ENCODE peak calls at places on chromosomes 7 and 10, in eight cellular contexts. U is body of pancreas, H is NB4, C is transverse colon, Y is IMR-90, L is esophagus squamous epithelium, Z is H1, V is lower leg skin. O is an unnamed sample.
A peak's percentile ranks its signal among the peaks of the same experiment; 100 is the strongest.

GRCh38 chr7:47213276-47213675 is 368.6 kb downstream of the TNS3 start:
- DNase-seq in U (no peak), H (no peak), C (no peak), Y (no peak), L (no peak), Z (no peak), V (no peak), O (no peak)

GRCh38 chr10:47248436-47249090 is 51.4 kb upstream of the GDF10 start:
- DNase-seq in U (no peak), H (no peak), C (no peak), Y (no peak), L (no peak), Z (peak; percentile 14), V (no peak), O (no peak)

GRCh38 chr7:152382244-152382643 is 53.6 kb downstream of the KMT2C start:
- DNase-seq in U (no peak), H (no peak), C (no peak), Y (no peak), L (no peak), Z (no peak), V (no peak), O (no peak)

GRCh38 chr7:151423936-151424335 is 14.1 kb upstream of the WDR86 start:
- DNase-seq in U (no peak), H (no peak), C (no peak), Y (no peak), L (no peak), Z (no peak), V (no peak), O (no peak)

GRCh38 chr10:104297697-104298660 is 29.0 kb downstream of the GSTO2 start:
- DNase-seq in U (no peak), H (peak; percentile 61), C (no peak), Y (peak; percentile 89), L (no peak), Z (peak; percentile 93), V (no peak), O (no peak)

GRCh38 chr10:589961-590680 is 99.3 kb downstream of the DIP2C start:
- DNase-seq in U (no peak), H (no peak), C (no peak), Y (no peak), L (no peak), Z (no peak), V (no peak), O (no peak)

GRCh38 chr7:130147710-130148325 is 57.4 kb downstream of the TMEM209 start:
- DNase-seq in U (no peak), H (no peak), C (no peak), Y (no peak), L (no peak), Z (peak; percentile 39), V (no peak), O (no peak)

GRCh38 chr10:117684673-117685211 is 142.2 kb downstream of the EMX2 start:
- DNase-seq in U (peak; percentile 8), H (peak; percentile 6), C (peak; percentile 35), Y (no peak), L (no peak), Z (peak; percentile 50), V (peak; percentile 60), O (peak; percentile 34)

GRCh38 chr7:128056901-128057300 is 25.7 kb upstream of the LRRC4 start:
- DNase-seq in U (no peak), H (no peak), C (no peak), Y (peak; percentile 87), L (no peak), Z (no peak), V (no peak), O (no peak)

GRCh38 chr7:92925876-92926696 is 89.7 kb upstream of the CDK6 start:
- DNase-seq in U (no peak), H (no peak), C (no peak), Y (peak; percentile 56), L (no peak), Z (peak; percentile 65), V (no peak), O (no peak)

GRCh38 chr10:4431114-4431862 is 394.7 kb upstream of the AKR1E2 start:
- DNase-seq in U (no peak), H (no peak), C (no peak), Y (peak; percentile 88), L (no peak), Z (no peak), V (no peak), O (no peak)

GRCh38 chr7:101696-102376 is 90.5 kb upstream of the FAM20C start:
- DNase-seq in U (no peak), H (no peak), C (no peak), Y (peak; percentile 79), L (no peak), Z (no peak), V (no peak), O (no peak)

GRCh38 chr7:39453743-39454355 is 112.4 kb upstream of the YAE1 start:
- DNase-seq in U (peak; percentile 49), H (peak; percentile 79), C (peak; percentile 62), Y (peak; percentile 59), L (no peak), Z (peak; percentile 78), V (no peak), O (peak; percentile 19)

DNA sequence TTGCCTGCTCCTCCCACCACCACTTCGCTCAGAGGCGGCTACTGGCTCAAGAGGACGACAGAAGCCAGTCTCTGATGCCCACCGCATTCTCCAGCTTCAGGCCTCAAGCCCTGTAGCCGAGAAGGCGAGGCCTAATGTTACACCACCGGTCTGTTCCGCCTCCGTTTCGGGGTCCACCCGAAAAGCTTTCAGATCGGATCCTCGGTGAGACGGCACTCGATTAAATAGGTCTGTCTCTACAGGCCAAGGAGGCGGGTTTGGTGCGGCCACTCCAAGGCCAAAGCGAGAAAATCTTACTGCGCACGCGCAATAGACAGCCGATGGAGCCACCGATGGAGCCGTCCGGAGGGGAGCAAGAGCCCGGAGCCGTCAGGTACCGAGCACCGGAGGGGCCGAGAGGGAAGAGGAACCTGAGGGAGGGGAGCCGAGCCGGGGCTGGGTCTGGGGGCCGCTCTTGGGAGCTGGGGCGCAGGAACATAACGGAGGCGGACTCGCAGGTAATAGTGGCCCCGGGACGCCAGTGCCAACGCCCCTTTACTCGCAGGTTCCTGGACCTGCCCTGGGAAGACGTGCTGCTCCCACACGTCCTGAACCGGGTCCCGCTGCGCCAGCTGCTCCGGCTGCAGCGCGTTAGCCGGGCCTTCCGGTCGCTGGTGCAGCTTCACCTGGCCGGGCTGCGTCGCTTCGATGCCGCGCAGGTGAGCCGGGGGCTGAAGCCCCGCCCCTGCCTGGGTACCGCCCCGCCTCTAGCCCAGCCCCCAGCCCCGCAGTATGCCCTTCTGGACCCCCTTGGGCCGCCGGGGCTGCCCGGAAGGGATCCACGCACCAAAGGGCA is at the start of gene FBXL15:
- DNase-seq in U (peak; percentile 99), H (peak; percentile 98), C (peak; percentile 98), Y (peak; percentile 95), L (peak; percentile 78), Z (peak; percentile 98), V (peak; percentile 97), O (peak; percentile 96)
- TF ChIP-seq POLR2A in U (peak; percentile 74), H (peak; percentile 56), C (peak; percentile 47), Y (peak; percentile 23), L (peak; percentile 39), Z (no peak), V (no peak), O (peak; percentile 31)

GRCh38 chr10:92691591-92692084 is 1.9 kb downstream of the HHEX start:
- DNase-seq in U (peak; percentile 60), H (peak; percentile 93), C (peak; percentile 45), Y (no peak), L (peak; percentile 16), Z (no peak), V (peak; percentile 44), O (no peak)
- TF ChIP-seq POLR2A in U (peak; percentile 28), H (peak; percentile 48), C (peak; percentile 24), Y (no peak), L (no peak), Z (no peak), V (no peak), O (no peak)

GRCh38 chr10:17226891-17227303 is 1.1 kb upstream of the VIM start:
- DNase-seq in U (no peak), H (no peak), C (no peak), Y (no peak), L (no peak), Z (no peak), V (peak; percentile 19), O (no peak)

GRCh38 chr10:17229016-17229716 is 1.1 kb downstream of the VIM start:
- DNase-seq in U (peak; percentile 84), H (peak; percentile 84), C (peak; percentile 82), Y (peak; percentile 89), L (peak; percentile 65), Z (peak; percentile 77), V (peak; percentile 91), O (peak; percentile 29)

GRCh38 chr10:17229717-17229966 is 1.6 kb downstream of the VIM start:
- DNase-seq in U (no peak), H (no peak), C (no peak), Y (no peak), L (no peak), Z (peak; percentile 77), V (no peak), O (no peak)

GRCh38 chr10:17227367-17228080 is 517 bp upstream of the VIM start:
- DNase-seq in U (no peak), H (peak; percentile 42), C (no peak), Y (peak; percentile 39), L (no peak), Z (no peak), V (no peak), O (peak; percentile 31)

DNA sequence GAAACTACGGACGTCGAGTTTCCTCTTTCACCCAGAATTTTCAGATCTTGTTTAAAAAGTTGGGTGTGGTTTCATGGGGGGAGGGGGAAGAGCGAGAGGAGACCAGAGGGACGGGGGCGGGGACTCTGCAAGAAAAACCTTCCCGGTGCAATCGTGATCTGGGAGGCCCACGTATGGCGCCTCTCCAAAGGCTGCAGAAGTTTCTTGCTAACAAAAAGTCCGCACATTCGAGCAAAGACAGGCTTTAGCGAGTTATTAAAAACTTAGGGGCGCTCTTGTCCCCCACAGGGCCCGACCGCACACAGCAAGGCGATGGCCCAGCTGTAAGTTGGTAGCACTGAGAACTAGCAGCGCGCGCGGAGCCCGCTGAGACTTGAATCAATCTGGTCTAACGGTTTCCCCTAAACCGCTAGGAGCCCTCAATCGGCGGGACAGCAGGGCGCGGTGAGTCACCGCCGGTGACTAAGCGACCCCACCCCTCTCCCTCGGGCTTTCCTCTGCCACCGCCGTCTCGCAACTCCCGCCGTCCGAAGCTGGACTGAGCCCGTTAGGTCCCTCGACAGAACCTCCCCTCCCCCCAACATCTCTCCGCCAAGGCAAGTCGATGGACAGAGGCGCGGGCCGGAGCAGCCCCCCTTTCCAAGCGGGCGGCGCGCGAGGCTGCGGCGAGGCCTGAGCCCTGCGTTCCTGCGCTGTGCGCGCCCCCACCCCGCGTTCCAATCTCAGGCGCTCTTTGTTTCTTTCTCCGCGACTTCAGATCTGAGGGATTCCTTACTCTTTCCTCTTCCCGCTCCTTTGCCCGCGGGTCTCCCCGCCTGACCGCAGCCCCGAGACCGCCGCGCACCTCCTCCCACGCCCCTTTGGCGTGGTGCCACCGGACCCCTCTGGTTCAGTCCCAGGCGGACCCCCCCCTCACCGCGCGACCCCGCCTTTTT is at the start of gene VIM:
- DNase-seq in U (peak; percentile 86), H (peak; percentile 95), C (peak; percentile 81), Y (peak; percentile 96), L (peak; percentile 46), Z (peak; percentile 82), V (peak; percentile 92), O (peak; percentile 38)
- TF ChIP-seq POLR2A in U (peak; percentile 46), H (no peak), C (peak; percentile 66), Y (peak; percentile 68), L (peak; percentile 52), Z (no peak), V (no peak), O (peak; percentile 76)

DNA sequence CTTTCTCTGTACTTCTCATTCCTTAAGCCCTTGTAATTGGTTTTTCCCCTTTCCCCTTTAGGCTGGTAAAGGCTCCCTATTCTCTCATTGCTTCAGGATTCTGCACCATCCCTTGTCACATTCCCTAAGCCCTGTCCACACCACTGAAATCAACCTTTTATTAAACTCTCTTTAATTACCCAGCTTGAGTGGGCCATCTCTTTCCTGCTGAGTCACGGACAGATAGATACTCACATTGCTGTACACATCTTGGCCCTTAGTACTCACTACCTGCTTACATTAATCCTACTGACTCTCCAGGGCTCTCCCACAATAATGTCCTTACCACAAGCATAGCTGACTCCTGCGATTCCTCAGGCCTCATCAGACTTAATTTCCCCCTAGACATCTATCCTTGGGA is 94.0 kb upstream of the PCGF5 start:
- DNase-seq in U (no peak), H (no peak), C (no peak), Y (no peak), L (no peak), Z (no peak), V (no peak), O (no peak)
- TF ChIP-seq POLR2A in U (no peak), H (no peak), C (no peak), Y (no peak), L (no peak), Z (no peak), V (no peak), O (no peak)